ENCODE peak calls at places on chromosome 1, in six cellular contexts. One of them, this sample, is unnamed.

GRCh38 chr1:86472767-86473166 is 4.0 kb downstream of the CLCA1 start:
- DNase-seq in body of pancreas: no peak
- DNase-seq in activated CD8-positive, alpha-beta memory T cell treated with anti-CD3 and anti-CD28 coated beads, Interleukin-2, amount 10 ng/mL, durations not matched to agents 7 days and 5 days: no peak
- DNase-seq in Daoy: no peak
- DNase-seq in GM12892: no peak
- DNase-seq in dermis microvascular lymphatic vessel endothelial cell: no peak
- DNase-seq in this sample: no peak

GRCh38 chr1:154966111-154966510 is 4.4 kb downstream of the SHC1 start:
- DNase-seq in body of pancreas: no peak
- DNase-seq in activated CD8-positive, alpha-beta memory T cell treated with anti-CD3 and anti-CD28 coated beads, Interleukin-2, amount 10 ng/mL, durations not matched to agents 7 days and 5 days: no peak
- DNase-seq in Daoy: no peak
- DNase-seq in GM12892: no peak
- DNase-seq in dermis microvascular lymphatic vessel endothelial cell: no peak
- DNase-seq in this sample: peak; percentile 21

GRCh38 chr1:73056826-73057225 is 774.5 kb upstream of the NEGR1 start:
- DNase-seq in body of pancreas: no peak
- DNase-seq in activated CD8-positive, alpha-beta memory T cell treated with anti-CD3 and anti-CD28 coated beads, Interleukin-2, amount 10 ng/mL, durations not matched to agents 7 days and 5 days: no peak
- DNase-seq in Daoy: no peak
- DNase-seq in GM12892: no peak
- DNase-seq in dermis microvascular lymphatic vessel endothelial cell: no peak
- DNase-seq in this sample: peak; percentile 8

GRCh38 chr1:153390938-153391710 is at the start of gene S100A8:
- DNase-seq in body of pancreas: peak; percentile 19
- DNase-seq in activated CD8-positive, alpha-beta memory T cell treated with anti-CD3 and anti-CD28 coated beads, Interleukin-2, amount 10 ng/mL, durations not matched to agents 7 days and 5 days: no peak
- DNase-seq in Daoy: peak; percentile 25
- DNase-seq in GM12892: no peak
- DNase-seq in dermis microvascular lymphatic vessel endothelial cell: no peak
- DNase-seq in this sample: peak; percentile 11

GRCh38 chr1:96634863-96635262 is 86.7 kb upstream of the PTBP2 start:
- DNase-seq in body of pancreas: no peak
- DNase-seq in activated CD8-positive, alpha-beta memory T cell treated with anti-CD3 and anti-CD28 coated beads, Interleukin-2, amount 10 ng/mL, durations not matched to agents 7 days and 5 days: no peak
- DNase-seq in Daoy: peak; percentile 37
- DNase-seq in GM12892: no peak
- DNase-seq in dermis microvascular lymphatic vessel endothelial cell: no peak
- DNase-seq in this sample: no peak

GRCh38 chr1:185984113-185984836 is 250.1 kb downstream of the HMCN1 start:
- DNase-seq in body of pancreas: no peak
- DNase-seq in activated CD8-positive, alpha-beta memory T cell treated with anti-CD3 and anti-CD28 coated beads, Interleukin-2, amount 10 ng/mL, durations not matched to agents 7 days and 5 days: no peak
- DNase-seq in Daoy: no peak
- DNase-seq in GM12892: no peak
- DNase-seq in dermis microvascular lymphatic vessel endothelial cell: no peak
- DNase-seq in this sample: no peak

GRCh38 chr1:228109962-228110488 is 926 bp upstream of the MRPL55 start:
- DNase-seq in body of pancreas: no peak
- DNase-seq in activated CD8-positive, alpha-beta memory T cell treated with anti-CD3 and anti-CD28 coated beads, Interleukin-2, amount 10 ng/mL, durations not matched to agents 7 days and 5 days: no peak
- DNase-seq in Daoy: no peak
- DNase-seq in GM12892: no peak
- DNase-seq in dermis microvascular lymphatic vessel endothelial cell: peak; percentile 80
- DNase-seq in this sample: no peak

GRCh38 chr1:79501153-79501552 is 494.6 kb upstream of the ADGRL4 start:
- DNase-seq in body of pancreas: no peak
- DNase-seq in activated CD8-positive, alpha-beta memory T cell treated with anti-CD3 and anti-CD28 coated beads, Interleukin-2, amount 10 ng/mL, durations not matched to agents 7 days and 5 days: no peak
- DNase-seq in Daoy: no peak
- DNase-seq in GM12892: no peak
- DNase-seq in dermis microvascular lymphatic vessel endothelial cell: no peak
- DNase-seq in this sample: no peak

GRCh38 chr1:94236630-94237290 is 624 bp downstream of the ARHGAP29 start:
- DNase-seq in body of pancreas: peak; percentile 60
- DNase-seq in activated CD8-positive, alpha-beta memory T cell treated with anti-CD3 and anti-CD28 coated beads, Interleukin-2, amount 10 ng/mL, durations not matched to agents 7 days and 5 days: no peak
- DNase-seq in Daoy: peak; percentile 70
- DNase-seq in GM12892: no peak
- DNase-seq in dermis microvascular lymphatic vessel endothelial cell: no peak
- DNase-seq in this sample: no peak